ENCODE peak calls at places on chromosomes 13 and 19, in four cellular contexts. V is AG04450, P is heart left ventricle, X is left lung. C is an unnamed sample.

GRCh38 chr13:75329723-75330122 is 152.2 kb downstream of the TBC1D4 start:
- DNase-seq in X (no peak), P (no peak), V (no peak), C (no peak)

GRCh38 chr13:98539655-98540054 is 37.3 kb downstream of the STK24 start:
- DNase-seq in V (no peak), P (no peak), X (no peak), C (no peak)

GRCh38 chr19:51387924-51388389 is at the start of gene LIM2:
- DNase-seq in X (no peak), V (no peak), P (no peak), C (no peak)

GRCh38 chr19:46860846-46861690 is at the start of gene ARHGAP35:
- DNase-seq in V (no peak), X (peak), P (peak), C (peak)

GRCh38 chr19:35248310-35249145 is at the start of gene LSR:
- DNase-seq in P (no peak), V (no peak), X (peak), C (no peak)

GRCh38 chr13:101144808-101145419 is 271.4 kb downstream of the NALCN start:
- DNase-seq in P (no peak), X (no peak), V (peak), C (no peak)

GRCh38 chr19:13506550-13506878 is 235 bp upstream of the CACNA1A start:
- DNase-seq in P (no peak), X (no peak), V (peak), C (no peak)

GRCh38 chr19:50870417-50871089 is 2.7 kb upstream of the KLK2 start:
- DNase-seq in P (no peak), V (no peak), X (no peak), C (no peak)

DNA sequence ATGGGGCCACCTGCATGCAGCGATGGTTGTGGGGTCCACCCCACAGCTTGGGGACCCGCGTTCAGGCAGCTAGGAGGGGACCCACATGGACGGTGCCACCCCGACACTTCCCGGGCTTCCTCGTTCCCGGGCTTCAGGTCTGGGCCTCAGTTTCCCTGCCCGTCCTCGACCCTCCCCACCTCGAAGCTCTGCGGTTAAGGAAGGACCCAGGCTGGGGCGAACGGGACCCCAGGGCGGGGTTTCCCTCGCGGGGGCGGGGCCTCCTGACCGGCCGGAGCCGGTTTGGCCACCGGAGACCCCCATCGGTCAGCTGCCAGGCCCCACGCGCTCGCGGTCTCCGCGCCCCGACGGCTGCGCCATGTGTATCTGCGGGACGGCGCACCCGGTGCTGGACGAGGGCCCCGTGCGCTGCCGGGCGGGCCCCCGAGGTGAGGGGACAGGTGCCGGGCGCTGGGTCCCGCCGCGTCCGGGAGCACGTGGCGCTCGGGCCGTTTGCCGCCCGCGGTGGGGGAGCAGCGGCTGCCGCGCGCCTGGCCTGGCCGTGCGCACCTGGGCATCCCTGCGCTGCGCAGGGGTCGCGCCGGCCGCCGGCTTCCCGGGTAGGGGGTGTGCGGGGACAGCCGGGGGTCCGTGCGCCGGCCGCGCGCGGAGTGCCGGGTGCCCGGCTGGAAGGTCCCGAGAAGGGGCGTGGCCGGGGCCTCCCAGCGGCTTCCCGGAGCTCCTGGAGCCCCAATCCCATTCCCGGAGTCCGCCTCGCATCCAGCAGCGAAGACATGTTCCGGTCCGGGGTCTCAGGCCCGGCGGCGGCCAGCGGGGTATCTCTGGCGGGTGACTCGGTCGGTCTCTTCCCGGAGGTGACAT is 4.2 kb downstream of the ARHGAP45 start:
- DNase-seq in P (no peak), V (no peak), X (no peak), C (no peak)
- H3K27ac ChIP-seq in P (no peak), V (no peak), X (no peak), C (no peak)

DNA sequence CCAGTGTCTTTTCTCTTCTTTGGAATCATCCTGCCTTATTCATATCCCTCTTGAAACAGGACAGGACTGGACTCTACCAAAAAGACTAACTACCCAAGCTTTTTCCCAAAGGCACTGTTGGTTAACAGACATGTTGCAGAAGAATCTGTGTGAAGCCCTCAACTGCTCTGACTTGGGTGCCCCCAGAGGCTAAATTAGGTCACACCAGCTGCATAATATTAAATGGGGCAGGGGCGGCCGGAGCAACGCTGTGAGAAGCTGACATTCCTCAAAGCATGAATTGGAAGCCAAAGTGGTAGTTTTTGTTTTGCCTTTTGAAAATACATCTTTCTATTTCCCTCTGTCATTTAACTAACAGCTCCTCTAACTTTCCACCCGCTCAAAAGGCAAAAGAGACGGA is 185.9 kb downstream of the LHFPL6 start:
- DNase-seq in V (no peak), X (no peak), P (peak), C (no peak)
- TF ChIP-seq CTCF in V (peak), X (no peak), P (no peak), C (no peak)

GRCh38 chr13:36912369-36912768 is 7.7 kb downstream of the SMAD9 start:
- DNase-seq in X (no peak), V (no peak), P (no peak), C (no peak)
- H3K27ac ChIP-seq in X (no peak), V (no peak), P (no peak), C (no peak)

GRCh38 chr13:89113744-89114143 is 1442.6 kb downstream of the SLITRK5 start:
- DNase-seq in V (no peak), X (no peak), P (no peak), C (no peak)

GRCh38 chr13:89115307-89115706 is 1444.1 kb downstream of the SLITRK5 start:
- DNase-seq in V (no peak), P (no peak), X (no peak), C (no peak)
- TF ChIP-seq CTCF in V (no peak), P (no peak), X (no peak), C (no peak)

GRCh38 chr19:58398087-58398486 is 2.6 kb downstream of the RNF225 start:
- DNase-seq in V (no peak), P (no peak), X (no peak), C (no peak)

GRCh38 chr19:58397533-58398037 is 2.1 kb downstream of the RNF225 start:
- DNase-seq in P (no peak), X (no peak), V (no peak), C (no peak)

GRCh38 chr19:58396691-58397532 is 1.5 kb downstream of the RNF225 start:
- DNase-seq in X (no peak), P (no peak), V (no peak), C (peak)

GRCh38 chr19:58399903-58400637 is 4.6 kb downstream of the RNF225 start:
- DNase-seq in V (no peak), P (no peak), X (no peak), C (peak)

DNA sequence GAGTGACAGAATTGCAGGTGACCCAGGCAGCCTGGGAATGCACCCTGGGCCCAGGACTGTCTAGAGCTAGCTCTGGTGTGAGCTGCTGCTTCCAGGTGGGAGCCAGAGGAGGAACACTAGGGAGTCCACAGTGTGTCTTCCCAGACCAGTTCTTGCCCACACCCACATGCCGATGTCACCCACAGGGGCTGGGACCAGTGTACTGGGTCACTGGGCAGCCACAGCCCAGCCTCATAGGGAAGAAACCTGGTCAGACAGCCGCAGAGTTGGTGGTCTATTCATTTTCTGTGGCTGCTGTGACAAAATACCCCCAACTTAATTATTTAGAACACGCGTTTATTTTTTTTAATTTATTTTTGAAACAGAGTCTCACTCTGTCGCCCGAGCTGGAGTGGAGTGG is 3.1 kb downstream of the RNF225 start:
- DNase-seq in V (no peak), X (no peak), P (no peak), C (no peak)
- H3K27ac ChIP-seq in V (no peak), X (no peak), P (no peak), C (no peak)

DNA sequence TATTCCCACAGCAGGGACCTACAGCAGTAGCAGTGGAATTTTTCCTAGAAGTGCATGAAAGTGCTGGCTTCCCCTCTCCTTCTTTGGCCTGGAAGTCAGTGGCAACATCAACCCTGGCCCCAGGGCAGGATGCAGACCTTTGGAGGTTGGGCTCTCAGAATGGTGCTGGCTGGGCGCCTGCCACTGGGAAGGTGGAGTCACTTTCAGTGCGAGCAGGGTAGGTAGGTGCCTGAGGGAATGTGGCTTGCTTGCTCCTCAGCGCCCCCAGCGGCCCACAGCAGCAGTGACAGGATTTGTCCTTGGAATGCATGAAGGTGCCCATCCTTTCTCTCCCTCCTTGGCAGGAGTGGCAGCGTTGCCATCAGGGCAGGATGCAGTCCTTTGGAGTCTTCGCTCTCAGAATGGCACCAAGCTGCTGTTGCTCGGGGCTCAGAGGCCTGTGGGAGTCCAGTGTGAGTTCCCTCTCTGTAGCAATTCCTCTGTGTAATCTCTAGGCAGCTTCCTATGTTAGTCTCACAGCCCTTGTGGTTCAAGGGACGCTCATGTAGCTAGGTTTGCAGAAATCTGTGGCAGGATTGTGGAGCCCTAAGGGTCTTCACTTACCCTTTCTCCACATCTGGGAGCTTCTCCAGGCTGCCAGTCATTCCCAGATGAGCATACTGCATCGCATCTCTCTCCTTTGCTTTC is 354.4 kb upstream of the DACH1 start:
- DNase-seq in V (no peak), X (no peak), P (peak), C (no peak)
- TF ChIP-seq CTCF in V (peak), X (peak), P (peak), C (peak)

GRCh38 chr13:46797468-46798237 is 692 bp upstream of the ESD start:
- DNase-seq in X (no peak), P (no peak), V (no peak), C (peak)

GRCh38 chr13:46796515-46797467 is at the start of gene ESD:
- DNase-seq in X (peak), P (peak), V (peak), C (peak)

GRCh38 chr13:46795321-46795720 is 1.6 kb downstream of the ESD start:
- DNase-seq in P (no peak), X (no peak), V (no peak), C (no peak)

GRCh38 chr13:46799139-46799538 is 2.2 kb upstream of the ESD start:
- DNase-seq in P (no peak), V (no peak), X (no peak), C (no peak)

DNA sequence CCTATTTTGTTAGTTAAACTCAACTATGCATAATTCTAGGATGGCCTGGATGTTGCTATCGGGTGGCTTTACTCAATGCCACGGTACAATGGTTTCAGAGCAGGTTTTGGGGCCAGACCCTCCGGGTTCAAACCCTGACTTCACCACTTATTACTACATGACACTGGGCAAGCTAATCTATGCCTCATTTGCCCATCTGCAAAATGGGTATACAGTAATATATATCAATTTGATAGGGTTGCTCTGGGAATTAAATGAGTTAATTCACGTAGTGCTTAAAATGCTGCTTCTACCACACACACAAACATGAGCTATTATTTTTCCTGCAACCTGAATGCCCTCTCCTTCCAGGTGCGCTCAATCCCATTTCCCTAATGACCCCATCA is 839 bp downstream of the ESD start:
- DNase-seq in V (no peak), P (no peak), X (no peak), C (no peak)
- H3K27ac ChIP-seq in V (peak), P (peak), X (peak), C (peak)

C was measured in suprapubic skin.